ENCODE peak calls at places on chromosome 19, in six cellular contexts. X is HepG2, M is GM12878, K is SK-N-SH, L is H1, S is K562. W is an unnamed sample.

GRCh38 chr19:18173572-18174294 is at the start of gene IFI30:
- DNase-seq in X (peak), M (peak), K (peak), L (peak), S (peak), W (peak)

GRCh38 chr19:741506-742131 is 9.3 kb upstream of the MISP start:
- DNase-seq in X (peak), M (no peak), K (peak), L (no peak), S (peak), W (peak)

GRCh38 chr19:32266453-32266852 is 79.0 kb upstream of the ZNF507 start:
- DNase-seq in X (no peak), M (no peak), K (peak), L (no peak), S (no peak), W (no peak)

GRCh38 chr19:7394728-7395359 is 46.1 kb downstream of the ARHGEF18 start:
- DNase-seq in X (peak), M (peak), K (peak), L (peak), S (peak), W (peak)

GRCh38 chr19:3977242-3978143 is 6.6 kb upstream of the DAPK3 start:
- DNase-seq in X (no peak), M (no peak), K (peak), L (peak), S (no peak), W (no peak)

GRCh38 chr19:558770-559439 is 13.5 kb upstream of the BSG start:
- DNase-seq in X (peak), M (no peak), K (no peak), L (no peak), S (no peak), W (no peak)

GRCh38 chr19:18408053-18408476 is 10.6 kb upstream of the LRRC25 start:
- DNase-seq in X (no peak), M (peak), K (peak), L (peak), S (peak), W (no peak)

GRCh38 chr19:52191951-52192350 is 2.1 kb downstream of the PPP2R1A start:
- DNase-seq in X (no peak), M (no peak), K (no peak), L (no peak), S (no peak), W (no peak)

GRCh38 chr19:4186087-4186993 is 3.9 kb downstream of the ANKRD24 start:
- DNase-seq in X (peak), M (no peak), K (peak), L (peak), S (peak), W (peak)

GRCh38 chr19:2261438-2262172 is 5.4 kb upstream of the JSRP1 start:
- DNase-seq in X (no peak), M (no peak), K (peak), L (peak), S (peak), W (peak)

GRCh38 chr19:33295621-33296472 is 6.5 kb downstream of the CEBPA start:
- DNase-seq in X (no peak), M (no peak), K (no peak), L (no peak), S (no peak), W (no peak)

GRCh38 chr19:13526552-13526951 is 20.3 kb upstream of the CACNA1A start:
- DNase-seq in X (no peak), M (no peak), K (no peak), L (peak), S (peak), W (no peak)

GRCh38 chr19:2807379-2808128 is 12.1 kb upstream of the ZNF554 start:
- DNase-seq in X (no peak), M (no peak), K (peak), L (no peak), S (no peak), W (no peak)

GRCh38 chr19:5406816-5407215 is 48.4 kb upstream of the ZNRF4 start:
- DNase-seq in X (no peak), M (no peak), K (no peak), L (no peak), S (no peak), W (no peak)

GRCh38 chr19:35292986-35293732 is 1.2 kb downstream of the MAG start:
- DNase-seq in X (no peak), M (no peak), K (no peak), L (no peak), S (no peak), W (no peak)

GRCh38 chr19:37914908-37915307 is 7.9 kb downstream of the SIPA1L3 start:
- DNase-seq in X (no peak), M (peak), K (no peak), L (no peak), S (no peak), W (no peak)
- TF ChIP-seq CHD2 in X (no peak), M (no peak), K (no peak), L (no peak), S (no peak), W (no peak)

DNA sequence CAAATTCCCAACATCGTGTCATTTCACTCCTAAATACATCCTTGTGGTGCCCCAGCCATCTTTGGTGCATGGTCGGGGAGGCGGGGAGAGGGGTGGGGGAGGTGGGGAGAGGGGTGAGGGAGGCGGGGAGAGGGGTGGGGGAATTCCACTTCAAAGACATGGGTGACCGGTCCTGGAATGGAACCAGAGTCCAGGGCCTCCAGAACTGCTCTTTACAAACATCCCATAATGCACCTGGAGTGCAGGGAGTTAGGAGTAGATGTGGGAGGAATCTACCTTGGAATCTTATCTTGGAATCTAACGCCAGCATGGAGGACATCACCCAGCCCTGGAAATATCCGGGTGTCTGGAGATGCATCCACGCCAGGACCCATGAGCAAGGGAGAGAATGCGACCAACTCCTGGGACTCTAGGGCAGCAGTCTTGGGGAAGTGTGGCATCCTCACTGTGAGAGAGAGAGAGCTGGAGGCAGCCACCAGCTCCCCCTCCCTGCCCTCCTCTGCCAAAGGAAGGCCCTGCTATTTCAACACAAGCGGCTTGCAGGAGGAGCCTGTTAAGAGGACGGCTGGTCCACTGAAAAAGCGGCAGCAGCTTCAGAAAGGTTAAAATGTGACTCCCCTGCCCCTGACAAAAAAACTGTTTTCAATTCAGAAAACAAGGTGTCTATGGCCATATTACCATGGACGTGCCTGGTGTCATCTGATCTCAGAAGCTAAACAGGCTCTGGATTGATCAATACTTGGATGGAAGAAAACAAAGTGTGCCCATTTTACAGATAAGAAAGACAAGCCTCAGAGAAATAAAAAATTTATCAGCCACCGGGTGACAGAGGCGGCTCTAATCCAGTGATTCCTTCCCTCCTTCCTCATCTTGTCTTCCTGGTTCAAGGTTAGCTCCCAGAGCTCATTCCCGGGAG is 211.7 kb downstream of the UQCRFS1 start:
- DNase-seq in X (no peak), M (no peak), K (no peak), L (no peak), S (no peak), W (no peak)
- TF ChIP-seq CHD2 in X (no peak), M (no peak), K (no peak), L (no peak), S (no peak), W (no peak)

GRCh38 chr19:50925734-50926133 is 14.5 kb upstream of the KLK4 start:
- DNase-seq in X (no peak), M (no peak), K (no peak), L (no peak), S (no peak), W (no peak)

GRCh38 chr19:50932018-50932689 is 20.7 kb downstream of the KLK5 start:
- DNase-seq in X (no peak), M (no peak), K (no peak), L (no peak), S (no peak), W (no peak)

GRCh38 chr19:50926144-50926543 is 14.9 kb upstream of the KLK4 start:
- DNase-seq in X (no peak), M (no peak), K (no peak), L (no peak), S (no peak), W (no peak)

GRCh38 chr19:50931023-50931422 is 19.8 kb upstream of the KLK4 start:
- DNase-seq in X (no peak), M (no peak), K (no peak), L (no peak), S (no peak), W (no peak)

DNA sequence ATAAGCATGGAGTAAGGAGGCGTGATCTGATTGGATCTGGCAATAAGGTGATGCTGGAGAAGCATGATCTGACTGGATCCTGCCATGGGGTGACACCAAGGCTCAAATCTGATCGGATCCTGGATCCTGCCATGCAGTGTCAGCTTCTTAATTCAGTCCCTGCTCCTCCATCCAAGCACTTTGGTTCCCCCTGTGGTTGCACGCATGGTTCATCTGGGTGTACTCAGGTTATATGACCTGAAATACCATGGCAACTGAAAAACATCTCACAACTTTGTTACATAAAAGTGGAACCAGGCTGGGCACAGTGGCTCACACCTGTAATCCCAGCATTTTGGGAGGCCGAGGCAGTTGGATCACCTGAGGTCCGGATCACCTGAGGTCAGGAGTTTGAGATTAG is 17.6 kb upstream of the KLK4 start:
- DNase-seq in X (no peak), M (no peak), K (no peak), L (no peak), S (no peak), W (no peak)
- TF ChIP-seq CHD2 in X (no peak), M (no peak), K (no peak), L (no peak), S (no peak), W (no peak)

DNA sequence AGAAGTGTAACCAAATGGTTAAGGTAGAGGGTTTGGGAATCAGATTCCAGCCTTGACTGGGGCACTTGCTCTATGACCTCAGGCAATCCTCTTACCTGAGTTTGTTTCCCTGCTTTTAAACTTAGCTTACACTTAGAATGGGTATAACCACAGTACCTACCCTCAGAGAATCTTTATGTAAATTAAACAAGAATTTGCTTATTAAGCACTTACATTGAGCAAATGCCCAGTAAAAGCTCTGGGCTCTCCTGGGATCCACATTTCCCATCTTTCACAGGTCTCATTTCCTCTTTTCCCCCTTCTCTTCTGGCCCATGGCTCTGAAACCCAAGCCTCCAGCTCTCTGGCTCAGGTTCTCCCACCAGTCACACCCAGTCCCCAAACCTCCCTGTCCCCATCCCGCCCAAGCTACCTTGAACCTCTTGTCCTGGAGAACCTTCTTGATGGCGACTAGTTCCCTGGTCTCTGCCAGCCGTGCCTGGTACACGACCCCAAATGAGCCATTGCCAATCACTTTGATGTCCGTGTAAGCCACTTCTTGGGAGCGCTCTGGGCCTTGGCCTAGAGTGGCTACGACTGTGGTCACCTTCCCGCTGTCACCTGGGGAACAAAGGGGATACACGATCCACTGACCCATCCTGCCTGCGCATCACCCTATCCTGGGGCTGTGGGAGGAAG is 2.7 kb downstream of the GSK3A start:
- DNase-seq in X (no peak), M (no peak), K (no peak), L (no peak), S (no peak), W (no peak)
- TF ChIP-seq CHD2 in X (no peak), M (no peak), K (no peak), L (no peak), S (no peak), W (no peak)

DNA sequence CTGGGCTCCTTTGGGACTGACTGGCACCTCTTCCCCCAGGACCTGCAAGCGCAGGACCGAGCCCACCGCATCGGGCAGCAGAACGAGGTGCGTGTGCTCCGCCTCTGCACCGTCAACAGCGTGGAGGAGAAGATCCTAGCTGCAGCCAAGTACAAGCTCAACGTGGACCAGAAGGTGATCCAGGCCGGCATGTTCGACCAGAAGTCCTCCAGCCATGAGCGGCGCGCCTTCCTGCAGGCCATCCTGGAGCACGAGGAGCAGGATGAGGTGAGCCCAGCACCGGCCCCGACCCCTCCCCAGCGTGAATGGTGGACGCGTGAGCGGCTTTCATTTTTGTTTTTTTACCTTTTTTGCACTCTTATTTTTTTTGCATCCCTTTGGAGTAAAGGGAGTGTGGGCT is 56.0 kb upstream of the LDLR start:
- DNase-seq in X (no peak), M (no peak), K (no peak), L (no peak), S (no peak), W (no peak)
- TF ChIP-seq CHD2 in X (no peak), M (no peak), K (no peak), L (no peak), S (no peak), W (no peak)

DNA sequence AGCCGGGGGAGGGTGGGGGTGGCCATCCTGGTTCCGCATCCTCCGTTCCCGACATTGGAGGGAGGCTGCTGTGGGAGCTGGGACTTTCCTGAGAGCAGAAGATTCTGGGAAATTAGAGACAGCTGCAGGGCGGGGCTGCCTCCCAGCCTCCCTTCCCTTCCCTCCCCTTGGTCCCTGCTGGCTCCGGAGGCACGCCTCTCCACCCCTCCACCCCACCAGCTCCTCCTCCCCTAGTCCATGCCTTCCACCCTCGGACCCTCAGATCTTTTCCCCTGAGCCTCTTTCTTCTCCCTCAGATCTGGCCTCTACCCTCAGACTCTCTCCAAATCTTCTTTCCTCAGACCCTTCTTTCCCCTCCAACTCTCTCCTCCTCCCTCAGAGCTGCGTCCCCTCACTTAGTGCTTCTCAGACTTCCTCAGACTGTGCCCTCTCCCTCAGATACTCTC is 3.1 kb upstream of the BCL3 start:
- DNase-seq in X (no peak), M (no peak), K (no peak), L (no peak), S (no peak), W (peak)
- TF ChIP-seq CHD2 in X (no peak), M (no peak), K (no peak), L (no peak), S (no peak), W (no peak)

GRCh38 chr19:27972291-27973040 is 1240.5 kb downstream of the UQCRFS1 start:
- DNase-seq in X (no peak), M (no peak), K (no peak), L (no peak), S (no peak), W (no peak)

GRCh38 chr19:27971869-27972268 is 1241.1 kb downstream of the UQCRFS1 start:
- DNase-seq in X (no peak), M (no peak), K (no peak), L (no peak), S (no peak), W (no peak)

GRCh38 chr19:27975419-27976005 is 1237.4 kb downstream of the UQCRFS1 start:
- DNase-seq in X (no peak), M (no peak), K (no peak), L (no peak), S (no peak), W (no peak)

GRCh38 chr19:27971071-27971470 is 1241.9 kb downstream of the UQCRFS1 start:
- DNase-seq in X (no peak), M (no peak), K (no peak), L (no peak), S (no peak), W (no peak)

DNA sequence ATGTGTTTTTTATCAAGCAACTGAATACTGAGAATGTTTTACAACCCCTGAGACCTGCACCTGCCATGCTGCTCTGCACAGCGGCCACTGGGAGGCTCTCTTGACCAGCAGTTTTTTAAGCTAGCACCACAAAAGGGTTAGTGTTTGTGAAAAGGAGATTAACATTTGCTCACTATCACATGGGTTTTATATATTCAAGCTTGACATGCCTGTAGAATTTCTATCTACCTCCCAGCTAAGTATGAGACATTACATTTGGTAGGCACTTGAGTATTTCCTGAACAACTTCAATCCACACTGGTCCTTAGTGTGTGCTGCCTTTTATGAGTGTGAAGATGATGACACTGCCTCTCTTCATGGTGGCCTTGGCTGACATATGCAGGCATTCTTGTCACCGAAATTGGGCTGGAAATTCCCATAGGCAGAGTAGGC is 1238.9 kb downstream of the UQCRFS1 start:
- DNase-seq in X (peak), M (peak), K (peak), L (peak), S (peak), W (peak)
- TF ChIP-seq CHD2 in X (no peak), M (no peak), K (no peak), L (no peak), S (no peak), W (no peak)

DNA sequence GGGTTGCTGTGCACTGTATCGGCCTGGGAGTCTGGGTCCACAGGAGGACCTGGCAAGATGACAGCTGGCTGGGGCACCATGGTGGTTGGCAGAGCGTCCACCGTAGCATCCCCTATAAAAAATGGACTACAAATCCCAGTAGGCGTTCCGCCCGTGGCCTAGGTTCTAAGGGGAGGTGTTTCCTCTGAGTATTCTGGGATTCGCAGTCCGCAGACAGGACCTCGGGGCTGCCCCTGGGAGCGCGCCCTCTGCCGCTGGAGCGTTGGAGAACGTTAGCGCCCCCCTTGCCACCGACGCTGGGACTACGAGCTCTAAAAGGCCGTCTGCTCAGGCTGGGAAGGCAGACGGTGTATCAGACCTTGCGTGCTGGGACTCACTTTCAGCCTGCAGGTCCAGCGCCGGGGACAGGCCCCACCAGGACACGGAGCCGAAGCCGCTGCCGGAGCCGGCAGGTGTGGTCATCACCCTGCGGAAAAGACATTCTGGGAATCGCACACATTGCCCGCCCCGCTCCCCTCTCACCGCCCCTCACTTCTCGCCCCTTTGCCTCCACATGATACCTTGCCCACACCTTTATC is 372 bp downstream of the DNAAF3 start:
- DNase-seq in X (peak), M (no peak), K (peak), L (peak), S (peak), W (peak)
- TF ChIP-seq CHD2 in X (no peak), M (no peak), K (peak), L (no peak), S (no peak), W (no peak)

DNA sequence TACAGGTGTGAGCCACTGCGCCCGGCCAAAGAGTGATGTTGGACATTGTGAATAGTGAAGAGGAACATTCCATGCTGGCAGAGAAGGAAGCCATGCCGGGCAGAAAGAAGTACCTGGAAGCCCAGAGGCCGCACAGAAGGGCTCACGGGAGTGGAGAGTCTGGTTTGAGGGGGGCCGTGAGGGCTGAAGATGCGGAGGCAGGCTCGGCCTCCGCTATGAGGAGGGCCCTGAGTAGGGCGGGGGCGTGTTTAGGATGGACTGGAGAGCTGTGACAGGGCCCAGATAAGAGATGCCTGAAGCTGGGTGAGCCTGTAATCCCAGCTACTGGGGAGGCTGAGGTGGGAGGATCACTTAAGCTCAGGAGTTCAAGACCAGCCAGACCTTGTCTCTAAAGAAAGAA is 1.6 kb downstream of the JOSD2 start:
- DNase-seq in X (no peak), M (no peak), K (no peak), L (no peak), S (peak), W (no peak)
- TF ChIP-seq CHD2 in X (no peak), M (no peak), K (no peak), L (no peak), S (no peak), W (no peak)